ENCODE peak calls at places on chromosomes 5 and 9, in four cellular contexts. H, M, P and X are unnamed samples.

GRCh38 chr9:36328798-36329411 is 70.7 kb upstream of the GNE start:
- DNase-seq in H (no peak), M (peak), P (peak), X (peak)

GRCh38 chr5:68046445-68046844 is 169.1 kb upstream of the PIK3R1 start:
- DNase-seq in H (no peak), M (no peak), P (peak), X (peak)

GRCh38 chr9:82797539-82797938 is 265.4 kb downstream of the RASEF start:
- DNase-seq in H (no peak), M (no peak), P (no peak), X (no peak)

GRCh38 chr5:142152383-142152730 is 43.8 kb downstream of the NDFIP1 start:
- DNase-seq in H (no peak), M (no peak), P (no peak), X (no peak)

GRCh38 chr9:114156658-114157421 is 1.5 kb downstream of the COL27A1 start:
- DNase-seq in H (peak), M (no peak), P (no peak), X (peak)

GRCh38 chr5:155154973-155155372 is 141.4 kb downstream of the KIF4B start:
- DNase-seq in H (no peak), M (no peak), P (no peak), X (no peak)

GRCh38 chr9:136927343-136928261 is 16.9 kb downstream of the FBXW5 start:
- DNase-seq in H (no peak), M (no peak), P (no peak), X (no peak)

GRCh38 chr9:114319147-114319546 is 3.8 kb upstream of the ORM1 start:
- DNase-seq in H (no peak), M (no peak), P (no peak), X (no peak)

GRCh38 chr5:41527201-41527779 is 16.9 kb upstream of the PLCXD3 start:
- DNase-seq in H (no peak), M (no peak), P (no peak), X (no peak)

GRCh38 chr9:31542384-31543055 is 841.9 kb upstream of the ACO1 start:
- DNase-seq in H (no peak), M (peak), P (no peak), X (peak)